ENCODE peak calls at places on chromosomes 1 and 21, in nine cellular contexts. N is uterus, S is left lung, K is left ventricle myocardium inferior, T is testis, L is tibial nerve, B is esophagus muscularis mucosa, R is RWPE1, A is heart left ventricle. J is an unnamed sample.

GRCh38 chr1:226697608-226698544 is 41.2 kb downstream of the ITPKB start:
- DNase-seq in N (no peak), S (no peak), K (no peak), T (no peak), L (no peak), B (no peak), R (no peak), A (no peak), J (no peak)

GRCh38 chr21:39441502-39442475 is 3.8 kb downstream of the LCA5L start:
- DNase-seq in N (no peak), S (no peak), K (no peak), T (no peak), L (no peak), B (no peak), R (peak), A (no peak), J (no peak)

GRCh38 chr1:156336242-156336641 is 1.9 kb downstream of the CCT3 start:
- DNase-seq in N (no peak), S (no peak), K (no peak), T (no peak), L (no peak), B (no peak), R (no peak), A (no peak), J (no peak)

GRCh38 chr1:54407957-54408700 is 1.9 kb upstream of the SSBP3 start:
- DNase-seq in N (peak), S (peak), K (no peak), T (peak), L (no peak), B (no peak), R (peak), A (no peak), J (no peak)

GRCh38 chr1:193313354-193314140 is 127.1 kb upstream of the B3GALT2 start:
- DNase-seq in N (no peak), S (no peak), K (no peak), T (no peak), L (no peak), B (no peak), R (no peak), A (no peak), J (no peak)

GRCh38 chr1:168509875-168510594 is 33.8 kb downstream of the XCL2 start:
- DNase-seq in N (no peak), S (no peak), K (no peak), T (no peak), L (no peak), B (no peak), R (no peak), A (no peak), J (no peak)

GRCh38 chr1:200659269-200659668 is 10.4 kb downstream of the DDX59 start:
- DNase-seq in N (no peak), S (no peak), K (no peak), T (no peak), L (no peak), B (no peak), R (peak), A (no peak), J (no peak)

GRCh38 chr1:53339736-53340385 is 12.0 kb upstream of the LRP8 start:
- DNase-seq in N (no peak), S (peak), K (no peak), T (no peak), L (no peak), B (peak), R (no peak), A (no peak), J (peak)

GRCh38 chr1:207495816-207496792 is at the start of gene CR1:
- DNase-seq in N (no peak), S (peak), K (peak), T (peak), L (peak), B (no peak), R (no peak), A (peak), J (peak)

GRCh38 chr1:22710688-22711024 is at the start of gene EPHB2:
- DNase-seq in N (no peak), S (no peak), K (peak), T (peak), L (no peak), B (no peak), R (peak), A (peak), J (no peak)

GRCh38 chr1:78045850-78046778 is at the start of gene GIPC2:
- DNase-seq in N (no peak), S (no peak), K (peak), T (peak), L (no peak), B (no peak), R (no peak), A (peak), J (peak)

GRCh38 chr1:153122831-153123421 is 9.6 kb upstream of the SPRR2F start:
- DNase-seq in N (no peak), S (no peak), K (no peak), T (peak), L (no peak), B (no peak), R (peak), A (no peak), J (no peak)

GRCh38 chr1:34985063-34985770 is at the start of gene TMEM35B:
- DNase-seq in N (peak), S (peak), K (peak), T (peak), L (peak), B (no peak), R (peak), A (peak), J (peak)

GRCh38 chr1:25703671-25704637 is 87.4 kb downstream of the MAN1C1 start:
- DNase-seq in N (no peak), S (no peak), K (peak), T (no peak), L (no peak), B (no peak), R (no peak), A (peak), J (no peak)

GRCh38 chr1:211135342-211135950 is 1.5 kb upstream of the KCNH1 start:
- DNase-seq in N (no peak), S (no peak), K (no peak), T (no peak), L (no peak), B (no peak), R (peak), A (no peak), J (no peak)

GRCh38 chr1:61743716-61744620 is 1.7 kb downstream of the PATJ start:
- DNase-seq in N (no peak), S (no peak), K (no peak), T (no peak), L (no peak), B (no peak), R (no peak), A (no peak), J (no peak)
- TF ChIP-seq CTCF in N (no peak), S (no peak), K (no peak), T (no peak), L (no peak), B (no peak), R (no peak), A (no peak), J (no peak)

GRCh38 chr21:43573921-43574320 is 85.4 kb downstream of the HSF2BP start:
- DNase-seq in N (no peak), S (no peak), K (no peak), T (no peak), L (no peak), B (no peak), R (no peak), A (no peak), J (no peak)

GRCh38 chr21:43572443-43572842 is 86.8 kb downstream of the HSF2BP start:
- DNase-seq in N (no peak), S (no peak), K (no peak), T (no peak), L (no peak), B (no peak), R (no peak), A (no peak), J (no peak)

GRCh38 chr21:43574741-43575465 is 84.4 kb downstream of the HSF2BP start:
- DNase-seq in N (peak), S (peak), K (peak), T (peak), L (no peak), B (no peak), R (no peak), A (peak), J (peak)

GRCh38 chr21:43578677-43579313 is 80.5 kb downstream of the HSF2BP start:
- DNase-seq in N (no peak), S (no peak), K (no peak), T (no peak), L (no peak), B (no peak), R (no peak), A (no peak), J (no peak)

GRCh38 chr21:43575466-43575841 is 83.8 kb downstream of the HSF2BP start:
- DNase-seq in N (no peak), S (no peak), K (no peak), T (no peak), L (no peak), B (no peak), R (no peak), A (no peak), J (no peak)
- H3K27ac ChIP-seq in N (peak), S (no peak), K (peak), T (no peak), L (peak), B (peak), R (no peak), A (no peak), J (peak)

GRCh38 chr21:45769239-45769758 is 125.8 kb downstream of the PCBP3 start:
- DNase-seq in N (no peak), S (no peak), K (no peak), T (no peak), L (no peak), B (no peak), R (no peak), A (no peak), J (no peak)

GRCh38 chr21:45768011-45768740 is 124.7 kb downstream of the PCBP3 start:
- DNase-seq in N (no peak), S (no peak), K (no peak), T (no peak), L (no peak), B (no peak), R (no peak), A (no peak), J (no peak)

GRCh38 chr21:45769896-45770295 is 126.4 kb downstream of the PCBP3 start:
- DNase-seq in N (no peak), S (no peak), K (no peak), T (no peak), L (no peak), B (no peak), R (no peak), A (no peak), J (no peak)

GRCh38 chr21:45767071-45768006 is 123.8 kb downstream of the PCBP3 start:
- DNase-seq in N (no peak), S (no peak), K (no peak), T (no peak), L (no peak), B (no peak), R (no peak), A (no peak), J (no peak)

DNA sequence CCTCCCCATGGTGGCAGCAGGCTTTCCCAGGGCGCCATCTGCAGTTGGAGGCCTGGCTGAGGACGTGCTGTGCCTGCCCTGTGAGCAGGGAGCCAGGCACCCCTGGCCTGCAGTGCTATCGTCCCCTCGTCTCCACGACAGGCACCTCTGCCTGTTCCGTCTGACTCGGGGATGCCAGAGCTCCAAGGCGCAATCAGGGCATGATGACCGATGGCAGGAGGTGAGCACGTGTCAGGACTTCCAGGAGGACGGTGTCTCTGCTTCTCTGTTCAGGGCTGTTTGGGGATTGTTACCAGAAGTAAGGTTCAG is 125.2 kb downstream of the PCBP3 start:
- DNase-seq in N (no peak), S (no peak), K (no peak), T (no peak), L (no peak), B (no peak), R (no peak), A (no peak), J (peak)
- TF ChIP-seq CTCF in N (no peak), S (no peak), K (no peak), T (no peak), L (no peak), B (no peak), R (no peak), A (peak), J (no peak)

DNA sequence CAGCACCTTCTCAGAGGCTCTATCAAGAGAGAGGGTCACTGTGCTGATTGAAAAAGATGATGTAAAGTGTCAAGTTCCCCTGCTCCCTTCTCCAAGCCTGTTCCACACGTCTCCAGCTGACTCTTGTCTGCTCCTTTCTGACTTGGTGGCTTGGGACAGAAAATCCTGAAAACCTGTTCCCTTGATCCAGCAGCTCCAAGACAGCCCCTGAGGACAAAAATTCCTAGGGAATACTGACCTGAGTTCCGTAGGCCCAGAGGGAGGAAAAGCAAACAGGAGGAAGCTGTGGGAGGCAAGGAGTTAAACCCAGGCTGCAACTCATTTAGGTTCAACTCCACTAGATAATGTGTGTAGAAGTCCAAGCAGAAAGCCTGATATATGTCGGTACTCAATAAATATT is 42.1 kb upstream of the ATP2B4 start:
- DNase-seq in N (no peak), S (no peak), K (no peak), T (no peak), L (no peak), B (no peak), R (no peak), A (no peak), J (no peak)
- H3K27ac ChIP-seq in N (peak), S (no peak), K (no peak), T (no peak), L (no peak), B (peak), R (no peak), A (no peak), J (no peak)

GRCh38 chr1:67306547-67306946 is 1.1 kb upstream of the IL12RB2 start:
- DNase-seq in N (no peak), S (no peak), K (no peak), T (no peak), L (no peak), B (no peak), R (no peak), A (no peak), J (no peak)
- TF ChIP-seq CTCF in N (no peak), S (no peak), K (no peak), T (no peak), L (no peak), B (no peak), R (no peak), A (no peak), J (no peak)

J was measured in tibial artery.